ENCODE peak calls at places on chromosomes 5 and 9, in five cellular contexts. Y, J, S, B and F are unnamed samples.

GRCh38 chr9:101737705-101738565 is 512 bp downstream of the GRIN3A start:
- DNase-seq in Y (peak), J (no peak), B (peak), S (no peak), F (no peak)

GRCh38 chr5:101346447-101346846 is 443.4 kb upstream of the ST8SIA4 start:
- DNase-seq in S (no peak), Y (no peak), J (no peak), B (no peak), F (no peak)

GRCh38 chr5:94433393-94434149 is 184.8 kb downstream of the KIAA0825 start:
- DNase-seq in B (no peak), Y (peak), J (no peak), S (no peak), F (peak)

GRCh38 chr9:134585746-134586706 is 55.6 kb upstream of the COL5A1 start:
- DNase-seq in J (no peak), Y (peak), B (peak), S (no peak), F (no peak)

GRCh38 chr5:78294250-78295034 is at the start of gene AP3B1:
- DNase-seq in B (peak), S (peak), J (peak), Y (peak), F (peak)

GRCh38 chr5:83844320-83845068 is 123.8 kb upstream of the HAPLN1 start:
- DNase-seq in J (no peak), S (no peak), Y (no peak), B (no peak), F (no peak)

GRCh38 chr9:90616806-90617205 is 25.8 kb downstream of the DIRAS2 start:
- DNase-seq in B (no peak), J (no peak), Y (no peak), S (no peak), F (no peak)

GRCh38 chr5:147162740-147163139 is 72.1 kb upstream of the STK32A start:
- DNase-seq in J (no peak), B (peak), S (no peak), Y (no peak), F (no peak)

GRCh38 chr9:135243201-135244190 is 156.0 kb downstream of the OLFM1 start:
- DNase-seq in S (no peak), B (no peak), Y (no peak), J (no peak), F (no peak)

GRCh38 chr5:181100121-181101015 is 30.6 kb downstream of the OR2V1 start:
- DNase-seq in J (no peak), B (peak), S (peak), Y (no peak), F (no peak)

GRCh38 chr5:178319541-178320041 is 87.0 kb upstream of the PHYKPL start:
- DNase-seq in B (no peak), J (no peak), S (peak), Y (no peak), F (no peak)

GRCh38 chr5:35938518-35939227 is at the start of gene CAPSL:
- DNase-seq in Y (peak), S (peak), J (no peak), B (peak), F (peak)

GRCh38 chr9:134324359-134325095 is 1.7 kb upstream of the RXRA start:
- DNase-seq in S (peak), B (no peak), J (no peak), Y (no peak), F (no peak)

GRCh38 chr5:62017092-62017491 is 288.9 kb upstream of the KIF2A start:
- DNase-seq in S (no peak), B (no peak), J (no peak), Y (peak), F (no peak)

GRCh38 chr9:738209-738915 is 103.1 kb upstream of the DMRT1 start:
- DNase-seq in J (no peak), B (no peak), S (peak), Y (no peak), F (peak)

GRCh38 chr5:119291877-119292276 is 63.9 kb upstream of the TNFAIP8 start:
- DNase-seq in B (no peak), S (no peak), J (no peak), Y (no peak), F (no peak)

GRCh38 chr5:33272288-33272687 is 168.5 kb upstream of the TARS1 start:
- DNase-seq in B (no peak), S (no peak), Y (no peak), J (peak), F (peak)

GRCh38 chr5:36874465-36874864 is 2.1 kb upstream of the NIPBL start:
- DNase-seq in J (no peak), S (no peak), B (no peak), Y (peak), F (no peak)

GRCh38 chr5:135384898-135385297 is 14.1 kb downstream of the MACROH2A1 start:
- DNase-seq in B (no peak), J (no peak), Y (no peak), S (no peak), F (no peak)

GRCh38 chr5:6773342-6774035 is 60.3 kb downstream of the TENT4A start:
- DNase-seq in S (no peak), B (no peak), Y (peak), J (no peak), F (no peak)

GRCh38 chr5:41835625-41836024 is 34.6 kb downstream of the OXCT1 start:
- DNase-seq in J (no peak), Y (peak), S (peak), B (peak), F (no peak)

GRCh38 chr5:178240772-178241171 is 8.2 kb upstream of the PHYKPL start:
- DNase-seq in B (no peak), S (no peak), J (no peak), Y (no peak), F (no peak)

GRCh38 chr9:101437806-101438232 is 2.2 kb upstream of the ALDOB start:
- DNase-seq in J (no peak), S (no peak), B (no peak), Y (no peak), F (no peak)

GRCh38 chr5:29054282-29054681 is 2015.9 kb upstream of the CDH9 start:
- DNase-seq in S (no peak), J (no peak), B (no peak), Y (no peak), F (no peak)

GRCh38 chr9:133114886-133115603 is 6.0 kb downstream of the RALGDS start:
- DNase-seq in S (no peak), Y (no peak), J (no peak), B (no peak), F (no peak)

GRCh38 chr9:91723420-91724067 is 226.5 kb downstream of the ROR2 start:
- DNase-seq in J (no peak), S (no peak), B (no peak), Y (no peak), F (no peak)

DNA sequence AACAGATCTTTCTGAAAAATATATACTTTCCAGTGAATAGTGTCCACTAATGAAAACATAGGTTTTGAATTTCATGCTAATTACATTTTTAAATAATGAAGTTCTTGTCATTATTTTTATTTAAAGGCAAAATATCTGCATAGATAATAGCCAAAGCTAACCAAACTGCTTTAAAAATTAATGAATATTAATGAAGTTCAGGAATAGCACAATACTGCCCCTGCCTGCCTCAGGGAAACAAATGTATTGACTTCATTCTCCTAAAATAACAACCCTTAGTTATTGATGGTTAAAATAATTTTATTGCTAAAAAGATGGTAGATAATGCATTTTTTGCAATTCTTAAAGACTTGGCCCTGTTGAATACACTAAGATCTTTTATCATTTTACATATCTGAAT is 103.6 kb upstream of the SSBP2 start:
- DNase-seq in Y (peak), J (no peak), B (no peak), S (no peak), F (no peak)
- H3K27ac ChIP-seq in Y (peak), J (no peak), B (no peak), S (no peak), F (peak)

GRCh38 chr5:39158786-39159185 is 60.6 kb downstream of the FYB1 start:
- DNase-seq in Y (no peak), S (no peak), B (no peak), J (no peak), F (no peak)
- H3K27ac ChIP-seq in Y (no peak), S (no peak), B (no peak), J (no peak), F (peak)

DNA sequence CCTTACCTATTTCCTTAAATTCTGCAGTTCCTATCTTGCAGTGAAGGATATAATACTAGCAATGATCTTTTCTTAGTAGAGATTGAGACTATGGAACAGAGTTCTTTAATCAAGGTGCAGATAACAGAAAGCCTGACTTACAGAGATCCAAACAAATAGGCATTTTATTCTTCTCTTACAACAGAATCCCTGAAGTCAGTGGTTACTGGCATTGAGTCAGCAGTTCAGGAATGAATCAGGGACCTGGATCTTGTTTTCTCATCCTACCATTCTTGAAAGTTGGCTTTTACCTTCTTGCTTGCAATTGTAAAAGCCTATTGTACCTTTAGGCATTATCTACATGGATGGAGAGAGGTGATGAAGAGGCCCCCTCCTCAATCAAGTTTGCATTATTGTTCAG is 47.5 kb upstream of the TLE4 start:
- DNase-seq in S (no peak), Y (no peak), B (no peak), J (no peak), F (peak)
- H3K27ac ChIP-seq in S (no peak), Y (no peak), B (no peak), J (no peak), F (no peak)

GRCh38 chr9:95511232-95511951 is 5.4 kb downstream of the PTCH1 start:
- DNase-seq in S (peak), J (no peak), Y (peak), B (no peak), F (no peak)

GRCh38 chr9:95510610-95511231 is 6.0 kb downstream of the PTCH1 start:
- DNase-seq in Y (peak), B (peak), J (no peak), S (peak), F (peak)

GRCh38 chr9:95512751-95513120 is 4.0 kb downstream of the PTCH1 start:
- DNase-seq in Y (no peak), S (no peak), B (no peak), J (no peak), F (no peak)

GRCh38 chr9:95513722-95514121 is 3.0 kb downstream of the PTCH1 start:
- DNase-seq in S (no peak), B (no peak), J (no peak), Y (no peak), F (no peak)

GRCh38 chr9:95511952-95512750 is 4.6 kb downstream of the PTCH1 start:
- DNase-seq in J (no peak), Y (peak), S (no peak), B (peak), F (no peak)
- H3K27ac ChIP-seq in J (peak), Y (peak), S (peak), B (no peak), F (peak)

GRCh38 chr9:112248722-112249121 is 73.6 kb upstream of the SUSD1 start:
- DNase-seq in Y (no peak), B (no peak), S (no peak), J (no peak), F (peak)
- H3K27ac ChIP-seq in Y (no peak), B (no peak), S (no peak), J (no peak), F (peak)

GRCh38 chr5:72888595-72888994 is 67.2 kb upstream of the FCHO2 start:
- DNase-seq in S (no peak), Y (no peak), B (no peak), J (no peak), F (no peak)

GRCh38 chr5:72882989-72883388 is 66.5 kb downstream of the TNPO1 start:
- DNase-seq in J (no peak), B (no peak), S (no peak), Y (no peak), F (no peak)

GRCh38 chr5:72884911-72885310 is 68.5 kb downstream of the TNPO1 start:
- DNase-seq in Y (no peak), S (no peak), B (no peak), J (no peak), F (no peak)

GRCh38 chr5:72885824-72886223 is 69.4 kb downstream of the TNPO1 start:
- DNase-seq in S (no peak), B (no peak), J (no peak), Y (no peak), F (no peak)

GRCh38 chr5:72883850-72884249 is 67.4 kb downstream of the TNPO1 start:
- DNase-seq in Y (no peak), S (no peak), J (no peak), B (no peak), F (no peak)
- H3K27ac ChIP-seq in Y (no peak), S (no peak), J (no peak), B (no peak), F (no peak)

GRCh38 chr5:138246334-138246733 is 28.1 kb downstream of the GFRA3 start:
- DNase-seq in B (no peak), Y (no peak), S (peak), J (no peak), F (no peak)

GRCh38 chr5:138246822-138247221 is 27.6 kb downstream of the GFRA3 start:
- DNase-seq in J (no peak), B (no peak), S (no peak), Y (no peak), F (no peak)

GRCh38 chr5:138241688-138242547 is 28.8 kb upstream of the CDC23 start:
- DNase-seq in J (no peak), S (peak), Y (no peak), B (peak), F (no peak)

GRCh38 chr5:138243794-138244193 is 30.6 kb downstream of the GFRA3 start:
- DNase-seq in B (no peak), Y (no peak), J (no peak), S (no peak), F (no peak)

GRCh38 chr5:138245717-138246116 is 28.7 kb downstream of the GFRA3 start:
- DNase-seq in J (no peak), S (no peak), Y (no peak), B (peak), F (no peak)
- H3K27ac ChIP-seq in J (no peak), S (no peak), Y (no peak), B (no peak), F (no peak)

DNA sequence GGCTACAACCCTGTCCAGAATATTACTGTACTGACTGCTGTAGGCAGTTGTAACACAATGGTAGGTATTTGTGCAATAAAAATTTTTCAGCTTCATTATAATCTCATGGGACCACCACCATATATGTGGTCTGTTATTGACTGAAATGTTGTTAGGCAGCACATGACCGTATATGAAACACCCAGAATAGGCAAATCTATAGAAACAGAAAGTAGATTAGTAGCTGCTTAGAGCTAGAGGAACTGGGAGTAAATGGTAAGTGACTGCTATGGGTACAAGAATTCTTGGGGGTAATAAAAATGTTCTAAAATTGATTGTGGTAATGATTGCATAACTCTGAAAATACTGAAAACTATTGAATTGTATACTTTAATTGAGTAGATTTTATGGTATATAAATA is 185.7 kb downstream of the ESM1 start:
- DNase-seq in S (no peak), Y (no peak), B (no peak), J (no peak), F (no peak)
- H3K27ac ChIP-seq in S (no peak), Y (no peak), B (no peak), J (no peak), F (no peak)